ENCODE peak calls at places on chromosomes 16 and 17, in ten cellular contexts. X is fibroblast of mammary gland, K is brain microvascular endothelial cell, V is A549, B is uterus, J is IMR-90, L is heart right ventricle, D is SK-N-SH, Y is cardiac fibroblast, Q is thyroid gland. A is an unnamed sample.

GRCh38 chr16:47666434-47666833 is 205.3 kb downstream of the PHKB start:
- DNase-seq in X (no peak), K (no peak), V (no peak), B (no peak), J (no peak), L (no peak), D (no peak), Y (no peak), Q (no peak), A (no peak)

GRCh38 chr16:50004239-50004638 is 20.8 kb upstream of the CNEP1R1 start:
- DNase-seq in X (no peak), K (no peak), V (no peak), B (no peak), J (no peak), L (no peak), D (no peak), Y (no peak), Q (no peak), A (no peak)

GRCh38 chr17:59373879-59374495 is 42.5 kb downstream of the YPEL2 start:
- DNase-seq in X (peak; percentile 99), K (peak; percentile 81), V (no peak), B (peak; percentile 60), J (peak; percentile 62), L (peak; percentile 37), D (no peak), Y (peak; percentile 99), Q (no peak), A (peak; percentile 97)

GRCh38 chr16:89402962-89403361 is 87.4 kb downstream of the ANKRD11 start:
- DNase-seq in X (peak; percentile 56), K (no peak), V (no peak), B (no peak), J (no peak), L (no peak), D (no peak), Y (no peak), Q (no peak), A (no peak)

GRCh38 chr16:30602595-30603277 is 7.5 kb downstream of the ZNF689 start:
- DNase-seq in X (peak; percentile 84), K (no peak), V (no peak), B (no peak), J (peak; percentile 37), L (no peak), D (no peak), Y (peak; percentile 44), Q (no peak), A (peak; percentile 48)

GRCh38 chr17:29291163-29291752 is 2.7 kb downstream of the NUFIP2 start:
- DNase-seq in X (peak; percentile 82), K (peak; percentile 61), V (peak; percentile 79), B (no peak), J (peak; percentile 77), L (peak; percentile 36), D (peak; percentile 50), Y (peak; percentile 86), Q (no peak), A (peak; percentile 72)

GRCh38 chr16:31508706-31509523 is 724 bp upstream of the RUSF1 start:
- DNase-seq in X (peak; percentile 60), K (no peak), V (peak; percentile 32), B (no peak), J (peak; percentile 56), L (no peak), D (no peak), Y (peak; percentile 60), Q (no peak), A (peak; percentile 72)

GRCh38 chr16:88020513-88020885 is 69.3 kb downstream of the BANP start:
- DNase-seq in X (no peak), K (no peak), V (no peak), B (no peak), J (no peak), L (no peak), D (no peak), Y (no peak), Q (no peak), A (no peak)

GRCh38 chr17:31696184-31696602 is 162.9 kb downstream of the COPRS start:
- DNase-seq in X (peak; percentile 93), K (peak; percentile 53), V (no peak), B (peak; percentile 82), J (peak; percentile 88), L (peak; percentile 82), D (peak; percentile 90), Y (peak; percentile 83), Q (peak; percentile 71), A (peak; percentile 100)

GRCh38 chr16:68784721-68785120 is 47.6 kb downstream of the CDH1 start:
- DNase-seq in X (no peak), K (no peak), V (no peak), B (no peak), J (no peak), L (no peak), D (no peak), Y (no peak), Q (no peak), A (no peak)

GRCh38 chr16:71353736-71354135 is 4.8 kb upstream of the CALB2 start:
- DNase-seq in X (no peak), K (no peak), V (no peak), B (no peak), J (no peak), L (no peak), D (no peak), Y (no peak), Q (no peak), A (no peak)

DNA sequence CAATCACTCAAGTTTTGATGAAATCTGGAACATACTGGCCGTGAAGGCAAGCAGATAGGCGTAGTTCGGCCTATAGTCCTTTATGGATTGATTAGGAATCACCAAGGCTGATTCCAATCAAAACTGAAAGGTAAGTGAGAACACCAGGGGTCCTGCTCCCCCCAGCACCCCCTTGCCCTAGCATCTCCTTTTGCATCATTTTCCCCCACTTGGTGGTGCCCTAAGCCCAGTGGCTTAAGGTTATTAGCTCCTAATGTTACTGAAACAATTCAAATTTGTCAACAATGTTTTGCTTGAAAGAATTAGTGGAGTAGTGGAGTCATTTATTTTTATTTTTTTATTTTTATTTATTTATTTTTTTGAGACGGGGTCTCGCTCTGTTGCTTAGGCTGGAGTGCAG is 4.9 kb downstream of the SLFN14 start:
- DNase-seq in X (no peak), K (no peak), V (no peak), B (no peak), J (no peak), L (no peak), D (peak; percentile 26), Y (no peak), Q (no peak), A (no peak)
- TF ChIP-seq CTCF in X (peak; percentile 38), K (peak; percentile 32), V (peak; percentile 40), B (no peak), J (peak; percentile 22), L (peak; percentile 11), D (peak; percentile 41), Y (peak; percentile 14), Q (peak; percentile 4), A (peak; percentile 28)

GRCh38 chr17:66775881-66776400 is 59.0 kb upstream of the CACNG5 start:
- DNase-seq in X (no peak), K (no peak), V (no peak), B (no peak), J (no peak), L (no peak), D (no peak), Y (no peak), Q (no peak), A (no peak)
- H3K4me3 ChIP-seq in X (no peak overlapping the region), K (no peak overlapping the region), V (no peak overlapping the region), B (no peak overlapping the region), J (no peak overlapping the region), L (no peak overlapping the region), D (no peak overlapping the region), Y (no peak overlapping the region), Q (no peak overlapping the region), A (no peak overlapping the region)

GRCh38 chr17:13003454-13003851 is 14.4 kb downstream of the ELAC2 start:
- DNase-seq in X (no peak), K (no peak), V (no peak), B (no peak), J (no peak), L (no peak), D (no peak), Y (no peak), Q (no peak), A (no peak)
- TF ChIP-seq CTCF in X (no peak), K (no peak), V (no peak), B (no peak), J (no peak), L (no peak), D (no peak), Y (no peak), Q (no peak), A (no peak)

GRCh38 chr16:85936761-85937343 is 37.9 kb downstream of the IRF8 start:
- DNase-seq in X (peak; percentile 11), K (no peak), V (no peak), B (no peak), J (no peak), L (no peak), D (no peak), Y (no peak), Q (peak; percentile 67), A (no peak)
- H3K4me3 ChIP-seq in X (no peak overlapping the region), K (no peak overlapping the region), V (no peak overlapping the region), B (no peak overlapping the region), J (no peak overlapping the region), L (no peak overlapping the region), D (no peak overlapping the region), Y (no peak overlapping the region), Q (no peak overlapping the region), A (no peak overlapping the region)